ENCODE peak calls at places on chromosomes 5 and 9, in six cellular contexts. L is progenitor cell of endocrine pancreas, D is HCT116, I is GM10248, H is OCI-LY7, M is nephron progenitor cell. G is an unnamed sample.

GRCh38 chr9:68551191-68551590 is 10.5 kb upstream of the TMEM252 start:
- DNase-seq in D (no peak), L (no peak), H (no peak), M (no peak), I (no peak), G (no peak)

GRCh38 chr5:38780950-38781349 is 64.9 kb upstream of the OSMR start:
- DNase-seq in L (no peak), I (no peak), D (no peak), M (no peak), H (no peak), G (no peak)

GRCh38 chr9:20701058-20701457 is 17.0 kb downstream of the FOCAD start:
- DNase-seq in M (no peak), H (no peak), L (no peak), D (no peak), I (no peak), G (no peak)

GRCh38 chr5:151051066-151051930 is 29.5 kb downstream of the TNIP1 start:
- DNase-seq in M (peak; percentile 82), L (peak; percentile 54), I (peak; percentile 79), H (peak; percentile 87), D (peak; percentile 56), G (peak; percentile 72)

GRCh38 chr5:12865529-12865928 is 961.3 kb upstream of the CTNND2 start:
- DNase-seq in D (no peak), L (no peak), H (no peak), M (no peak), I (no peak), G (no peak)

GRCh38 chr5:159887050-159887449 is 29.2 kb upstream of the ADRA1B start:
- DNase-seq in M (no peak), D (no peak), I (no peak), H (no peak), L (no peak), G (no peak)

GRCh38 chr5:150583541-150584225 is 56.8 kb upstream of the SYNPO start:
- DNase-seq in H (no peak), M (no peak), D (no peak), L (no peak), I (no peak), G (no peak)

GRCh38 chr5:114191441-114191840 is 170.4 kb upstream of the KCNN2 start:
- DNase-seq in L (no peak), H (no peak), D (no peak), I (no peak), M (no peak), G (no peak)

GRCh38 chr5:9440517-9440916 is 105.4 kb downstream of the SEMA5A start:
- DNase-seq in D (no peak), M (no peak), H (no peak), L (no peak), I (no peak), G (no peak)

GRCh38 chr5:152568101-152568500 is 163.0 kb upstream of the NMUR2 start:
- DNase-seq in I (no peak), L (no peak), D (no peak), H (no peak), M (no peak), G (no peak)

GRCh38 chr5:30968971-30969370 is 224.5 kb upstream of the CDH6 start:
- DNase-seq in L (no peak), H (no peak), M (no peak), D (no peak), I (no peak), G (no peak)

GRCh38 chr5:159082491-159082890 is 17.2 kb downstream of the EBF1 start:
- DNase-seq in M (no peak), L (no peak), H (no peak), D (no peak), I (no peak), G (no peak)

GRCh38 chr5:56608216-56608925 is 207.0 kb upstream of the MAP3K1 start:
- DNase-seq in M (no peak), D (no peak), L (no peak), I (no peak), H (no peak), G (no peak)

GRCh38 chr5:142053434-142054253 is 40.8 kb upstream of the GNPDA1 start:
- DNase-seq in D (peak; percentile 27), M (no peak), H (no peak), I (no peak), L (no peak), G (no peak)

GRCh38 chr5:103228588-103228987 is 30.0 kb upstream of the MACIR start:
- DNase-seq in I (no peak), L (no peak), H (no peak), M (no peak), D (no peak), G (no peak)

GRCh38 chr5:119406551-119406950 is 45.7 kb upstream of the HSD17B4 start:
- DNase-seq in D (no peak), I (no peak), M (no peak), L (no peak), H (no peak), G (no peak)

GRCh38 chr5:71836084-71836483 is 117.0 kb downstream of the CARTPT start:
- DNase-seq in L (no peak), M (no peak), I (no peak), D (no peak), H (no peak), G (no peak)
- TF ChIP-seq CTCF in L (peak; percentile 31), M (no peak), I (no peak), D (peak; percentile 36), H (peak; percentile 16), G (no peak)

DNA sequence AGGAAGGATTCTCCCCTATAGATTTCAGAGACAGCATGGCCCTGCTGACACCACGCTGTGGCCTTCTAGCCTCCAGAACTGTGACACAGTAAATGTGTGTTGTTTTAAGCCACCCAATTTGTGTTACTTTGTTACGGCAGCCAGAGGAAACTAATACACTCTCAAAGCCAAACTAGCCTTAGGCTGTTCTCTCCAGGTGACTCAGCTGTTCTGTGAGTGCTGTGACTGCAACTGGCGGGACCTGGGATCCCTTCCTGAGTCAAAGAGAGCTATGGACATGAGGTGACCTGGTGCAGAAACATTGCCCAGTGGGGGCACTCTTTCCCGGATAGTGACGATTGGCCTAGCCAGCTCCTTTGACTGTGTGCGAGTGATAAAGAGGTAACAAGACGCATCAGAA is 14.0 kb upstream of the MLANA start:
- DNase-seq in L (no peak), H (no peak), M (no peak), D (no peak), I (no peak), G (no peak)
- TF ChIP-seq CTCF in L (no peak), H (no peak), M (no peak), D (no peak), I (no peak), G (no peak)

GRCh38 chr5:179274321-179275315 is 70.6 kb downstream of the ADAMTS2 start:
- DNase-seq in D (no peak), I (no peak), H (no peak), M (no peak), L (no peak), G (no peak)
- TF ChIP-seq CTCF in D (peak; percentile 39), I (no peak), H (peak; percentile 19), M (no peak), L (peak; percentile 21), G (no peak)

GRCh38 chr5:11251242-11251641 is 490.2 kb upstream of the DAP start:
- DNase-seq in D (no peak), L (no peak), I (no peak), H (no peak), M (no peak), G (peak; percentile 62)
- TF ChIP-seq CTCF in D (no peak), L (no peak), I (no peak), H (no peak), M (no peak), G (no peak)

GRCh38 chr9:29208670-29209069 is 1635.4 kb upstream of the C9orf72 start:
- DNase-seq in D (no peak), M (no peak), L (no peak), I (no peak), H (no peak), G (no peak)
- TF ChIP-seq CTCF in D (no peak), M (no peak), L (no peak), I (no peak), H (no peak), G (no peak)

GRCh38 chr5:3194684-3195083 is 400.9 kb upstream of the IRX1 start:
- DNase-seq in H (no peak), M (peak; percentile 51), I (no peak), L (no peak), D (no peak), G (no peak)

GRCh38 chr5:3197237-3197636 is 398.4 kb upstream of the IRX1 start:
- DNase-seq in I (no peak), H (no peak), M (no peak), L (no peak), D (no peak), G (no peak)

GRCh38 chr5:3191585-3191984 is 404.0 kb upstream of the IRX1 start:
- DNase-seq in D (no peak), M (no peak), I (no peak), L (no peak), H (no peak), G (no peak)

GRCh38 chr5:3195991-3196390 is 399.6 kb upstream of the IRX1 start:
- DNase-seq in M (no peak), I (no peak), D (no peak), H (no peak), L (no peak), G (no peak)

GRCh38 chr5:3194141-3194540 is 401.5 kb upstream of the IRX1 start:
- DNase-seq in M (peak; percentile 20), H (no peak), D (no peak), L (no peak), I (no peak), G (no peak)
- TF ChIP-seq CTCF in M (no peak), H (no peak), D (no peak), L (no peak), I (no peak), G (no peak)

G was measured in Caco-2.